ENCODE peak calls at places on chromosomes 12 and 14, in six cellular contexts. One of them, this sample, is unnamed.

GRCh38 chr14:72665259-72665658 is 228.6 kb downstream of the DPF3 start:
- DNase-seq in Caco-2: no peak
- DNase-seq in thoracic aorta: no peak
- DNase-seq in fibroblast of mammary gland: peak
- DNase-seq in lung: no peak
- DNase-seq in OCI-LY7: no peak
- DNase-seq in this sample: no peak

GRCh38 chr12:77062846-77063461 is 2.4 kb downstream of the E2F7 start:
- DNase-seq in Caco-2: no peak
- DNase-seq in OCI-LY7: no peak
- DNase-seq in fibroblast of mammary gland: no peak
- DNase-seq in thoracic aorta: no peak
- DNase-seq in lung: no peak
- DNase-seq in this sample: no peak

GRCh38 chr12:46268349-46268616 is 560 bp downstream of the SLC38A1 start:
- DNase-seq in lung: no peak
- DNase-seq in thoracic aorta: no peak
- DNase-seq in OCI-LY7: no peak
- DNase-seq in Caco-2: no peak
- DNase-seq in fibroblast of mammary gland: peak
- DNase-seq in this sample: no peak

GRCh38 chr14:104370256-104370870 is 209.2 kb upstream of the C14orf180 start:
- DNase-seq in Caco-2: peak
- DNase-seq in fibroblast of mammary gland: no peak
- DNase-seq in lung: no peak
- DNase-seq in OCI-LY7: peak
- DNase-seq in thoracic aorta: no peak
- DNase-seq in this sample: no peak

GRCh38 chr14:22888662-22889061 is 5.6 kb downstream of the REM2 start:
- DNase-seq in OCI-LY7: peak
- DNase-seq in Caco-2: no peak
- DNase-seq in fibroblast of mammary gland: no peak
- DNase-seq in thoracic aorta: no peak
- DNase-seq in lung: no peak
- DNase-seq in this sample: no peak

GRCh38 chr12:48080821-48081220 is 25.1 kb downstream of the SENP1 start:
- DNase-seq in OCI-LY7: no peak
- DNase-seq in lung: no peak
- DNase-seq in Caco-2: no peak
- DNase-seq in fibroblast of mammary gland: no peak
- DNase-seq in thoracic aorta: no peak
- DNase-seq in this sample: no peak

GRCh38 chr14:101585211-101585610 is 23.9 kb downstream of the DIO3 start:
- DNase-seq in lung: no peak
- DNase-seq in OCI-LY7: no peak
- DNase-seq in Caco-2: no peak
- DNase-seq in thoracic aorta: no peak
- DNase-seq in fibroblast of mammary gland: no peak
- DNase-seq in this sample: no peak

GRCh38 chr14:73259837-73260236 is 22.5 kb downstream of the PAPLN start:
- DNase-seq in thoracic aorta: no peak
- DNase-seq in OCI-LY7: no peak
- DNase-seq in lung: no peak
- DNase-seq in Caco-2: no peak
- DNase-seq in fibroblast of mammary gland: no peak
- DNase-seq in this sample: no peak

GRCh38 chr12:98185606-98186005 is 329.8 kb upstream of the TMPO start:
- DNase-seq in thoracic aorta: no peak
- DNase-seq in Caco-2: no peak
- DNase-seq in lung: no peak
- DNase-seq in fibroblast of mammary gland: no peak
- DNase-seq in OCI-LY7: no peak
- DNase-seq in this sample: no peak

GRCh38 chr14:105641075-105641937 is 114.9 kb downstream of the TMEM121 start:
- DNase-seq in lung: no peak
- DNase-seq in fibroblast of mammary gland: no peak
- DNase-seq in OCI-LY7: no peak
- DNase-seq in Caco-2: no peak
- DNase-seq in thoracic aorta: no peak
- DNase-seq in this sample: no peak

GRCh38 chr12:57220770-57221168 is 4.2 kb downstream of the NXPH4 start:
- DNase-seq in fibroblast of mammary gland: no peak
- DNase-seq in Caco-2: no peak
- DNase-seq in thoracic aorta: no peak
- DNase-seq in lung: no peak
- DNase-seq in OCI-LY7: no peak
- DNase-seq in this sample: no peak

GRCh38 chr14:69473271-69473670 is 11.3 kb upstream of the PLEKHD1 start:
- DNase-seq in OCI-LY7: no peak
- DNase-seq in thoracic aorta: no peak
- DNase-seq in fibroblast of mammary gland: no peak
- DNase-seq in lung: no peak
- DNase-seq in Caco-2: no peak
- DNase-seq in this sample: no peak

GRCh38 chr12:56151672-56152131 is 685 bp upstream of the MYL6B start:
- DNase-seq in fibroblast of mammary gland: peak
- DNase-seq in Caco-2: peak
- DNase-seq in lung: peak
- DNase-seq in OCI-LY7: peak
- DNase-seq in thoracic aorta: no peak
- DNase-seq in this sample: peak

GRCh38 chr12:40207551-40207950 is 17.2 kb upstream of the LRRK2 start:
- DNase-seq in thoracic aorta: no peak
- DNase-seq in OCI-LY7: no peak
- DNase-seq in Caco-2: no peak
- DNase-seq in lung: no peak
- DNase-seq in fibroblast of mammary gland: no peak
- DNase-seq in this sample: no peak

GRCh38 chr12:25811656-25812126 is 146.8 kb upstream of the RASSF8 start:
- DNase-seq in fibroblast of mammary gland: peak
- DNase-seq in Caco-2: no peak
- DNase-seq in lung: no peak
- DNase-seq in OCI-LY7: no peak
- DNase-seq in thoracic aorta: no peak
- DNase-seq in this sample: no peak

GRCh38 chr14:70188608-70189540 is at the start of gene SLC8A3:
- DNase-seq in fibroblast of mammary gland: peak
- DNase-seq in thoracic aorta: no peak
- DNase-seq in OCI-LY7: no peak
- DNase-seq in lung: no peak
- DNase-seq in Caco-2: no peak
- DNase-seq in this sample: no peak

GRCh38 chr12:132158677-132159554 is 14.7 kb downstream of the NOC4L start:
- DNase-seq in OCI-LY7: no peak
- DNase-seq in lung: no peak
- DNase-seq in thoracic aorta: no peak
- DNase-seq in Caco-2: no peak
- DNase-seq in fibroblast of mammary gland: no peak
- DNase-seq in this sample: peak

GRCh38 chr14:79516009-79516408 is 695.3 kb downstream of the DIO2 start:
- DNase-seq in fibroblast of mammary gland: no peak
- DNase-seq in OCI-LY7: no peak
- DNase-seq in thoracic aorta: no peak
- DNase-seq in lung: no peak
- DNase-seq in Caco-2: no peak
- DNase-seq in this sample: no peak

GRCh38 chr12:128844031-128844635 is 9.1 kb upstream of the GLT1D1 start:
- DNase-seq in thoracic aorta: no peak
- DNase-seq in Caco-2: no peak
- DNase-seq in lung: no peak
- DNase-seq in fibroblast of mammary gland: no peak
- DNase-seq in OCI-LY7: no peak
- DNase-seq in this sample: no peak
- TF ChIP-seq CTCF in thoracic aorta: no peak
- TF ChIP-seq CTCF in Caco-2: no peak
- TF ChIP-seq CTCF in lung: no peak
- TF ChIP-seq CTCF in fibroblast of mammary gland: no peak
- TF ChIP-seq CTCF in OCI-LY7: peak
- TF ChIP-seq CTCF in this sample: no peak

GRCh38 chr12:6273209-6273928 is 37.1 kb upstream of the PLEKHG6 start:
- DNase-seq in lung: no peak
- DNase-seq in thoracic aorta: no peak
- DNase-seq in fibroblast of mammary gland: no peak
- DNase-seq in OCI-LY7: no peak
- DNase-seq in Caco-2: no peak
- DNase-seq in this sample: peak
- TF ChIP-seq CTCF in lung: no peak
- TF ChIP-seq CTCF in thoracic aorta: no peak
- TF ChIP-seq CTCF in fibroblast of mammary gland: no peak
- TF ChIP-seq CTCF in OCI-LY7: no peak
- TF ChIP-seq CTCF in Caco-2: no peak
- TF ChIP-seq CTCF in this sample: no peak

GRCh38 chr12:49987620-49988303 is 15.0 kb downstream of the AQP6 start:
- DNase-seq in lung: no peak
- DNase-seq in fibroblast of mammary gland: no peak
- DNase-seq in Caco-2: no peak
- DNase-seq in thoracic aorta: no peak
- DNase-seq in OCI-LY7: no peak
- DNase-seq in this sample: no peak
- TF ChIP-seq CTCF in lung: no peak
- TF ChIP-seq CTCF in fibroblast of mammary gland: no peak
- TF ChIP-seq CTCF in Caco-2: no peak
- TF ChIP-seq CTCF in thoracic aorta: no peak
- TF ChIP-seq CTCF in OCI-LY7: no peak
- TF ChIP-seq CTCF in this sample: no peak

DNA sequence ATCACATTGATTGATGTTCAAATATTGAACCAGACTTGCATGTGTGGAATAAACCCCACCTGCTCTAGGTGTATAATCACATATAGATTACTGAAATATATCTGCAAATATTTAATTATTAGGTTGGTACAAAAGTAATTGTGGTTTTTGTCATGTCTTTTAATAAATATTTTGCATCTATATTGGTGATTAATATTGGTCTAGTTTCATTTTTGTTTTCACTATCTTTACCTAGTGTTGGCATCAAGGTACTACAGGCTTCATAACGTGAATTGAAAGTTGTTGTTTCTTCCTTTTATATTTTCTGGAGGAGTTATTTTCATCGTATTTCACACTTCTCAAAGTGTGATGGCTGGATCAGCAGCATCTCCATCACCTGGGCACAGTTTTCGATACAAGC is 740.0 kb upstream of the TMEM132C start:
- DNase-seq in fibroblast of mammary gland: no peak
- DNase-seq in OCI-LY7: no peak
- DNase-seq in thoracic aorta: no peak
- DNase-seq in lung: no peak
- DNase-seq in Caco-2: no peak
- DNase-seq in this sample: no peak
- TF ChIP-seq CTCF in fibroblast of mammary gland: no peak
- TF ChIP-seq CTCF in OCI-LY7: no peak
- TF ChIP-seq CTCF in thoracic aorta: no peak
- TF ChIP-seq CTCF in lung: no peak
- TF ChIP-seq CTCF in Caco-2: no peak
- TF ChIP-seq CTCF in this sample: no peak

DNA sequence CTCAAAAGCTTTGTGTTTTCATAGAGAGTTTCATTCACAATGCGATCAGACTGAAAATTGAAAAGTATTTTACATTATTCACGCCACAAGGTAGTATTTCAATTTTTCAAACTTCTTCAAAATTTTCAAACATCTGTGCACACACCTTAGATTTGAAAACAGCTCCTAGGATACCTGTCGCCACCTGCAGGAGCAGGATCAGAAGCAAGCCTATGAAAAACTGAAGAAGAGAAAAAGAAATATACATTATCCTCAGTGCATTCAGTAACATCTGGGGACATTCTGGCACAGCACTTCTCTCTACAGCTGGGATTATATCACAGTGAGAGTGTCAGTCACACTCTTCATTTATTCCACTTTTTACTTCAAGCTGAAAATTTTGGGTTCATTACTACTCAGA is 19.8 kb downstream of the TSPAN8 start:
- DNase-seq in Caco-2: no peak
- DNase-seq in OCI-LY7: no peak
- DNase-seq in thoracic aorta: no peak
- DNase-seq in fibroblast of mammary gland: no peak
- DNase-seq in lung: no peak
- DNase-seq in this sample: no peak
- TF ChIP-seq CTCF in Caco-2: no peak
- TF ChIP-seq CTCF in OCI-LY7: peak
- TF ChIP-seq CTCF in thoracic aorta: no peak
- TF ChIP-seq CTCF in fibroblast of mammary gland: no peak
- TF ChIP-seq CTCF in lung: no peak
- TF ChIP-seq CTCF in this sample: no peak

DNA sequence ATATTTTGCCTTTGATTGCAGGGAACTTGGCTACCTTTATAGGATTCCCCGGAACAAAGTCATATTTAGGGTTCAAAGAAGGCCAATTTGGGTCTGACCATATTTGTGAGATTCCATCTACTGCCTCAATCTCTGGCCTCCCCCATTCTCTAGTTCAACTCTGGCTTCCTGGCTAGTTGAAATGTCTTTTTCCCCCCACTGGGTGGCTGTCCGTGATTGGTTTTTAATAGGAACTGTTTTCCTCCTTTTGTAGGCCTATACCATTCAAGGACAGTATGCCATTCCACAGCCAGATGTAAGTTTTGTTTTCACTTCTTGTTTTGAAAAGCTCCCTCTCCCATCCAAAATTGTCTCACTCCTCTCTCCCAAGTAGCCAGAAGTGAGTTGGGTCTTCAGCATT is 13.8 kb downstream of the PCBP2 start:
- DNase-seq in OCI-LY7: no peak
- DNase-seq in thoracic aorta: no peak
- DNase-seq in lung: no peak
- DNase-seq in Caco-2: peak
- DNase-seq in fibroblast of mammary gland: no peak
- DNase-seq in this sample: no peak
- TF ChIP-seq CTCF in OCI-LY7: peak
- TF ChIP-seq CTCF in thoracic aorta: no peak
- TF ChIP-seq CTCF in lung: no peak
- TF ChIP-seq CTCF in Caco-2: no peak
- TF ChIP-seq CTCF in fibroblast of mammary gland: no peak
- TF ChIP-seq CTCF in this sample: no peak

DNA sequence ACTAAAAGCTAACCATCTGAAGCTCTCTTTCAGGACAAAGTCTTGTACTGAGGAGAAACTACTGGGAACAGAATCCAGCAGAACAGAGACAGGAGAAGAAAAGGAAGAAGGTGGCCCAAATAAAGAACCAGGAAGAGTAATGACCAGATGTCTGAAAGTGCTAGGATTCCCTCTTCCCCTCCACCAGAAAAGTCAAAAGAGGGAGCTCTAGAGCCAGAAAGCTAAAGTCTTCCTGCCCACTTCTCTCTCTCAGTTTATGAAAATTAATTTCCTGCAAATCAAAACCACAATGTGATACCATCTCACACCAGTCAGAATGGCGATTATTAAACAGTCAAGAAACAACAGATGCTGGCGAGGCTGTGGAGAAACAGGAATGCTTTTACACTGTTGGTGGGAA is 47.2 kb downstream of the SPPL3 start:
- DNase-seq in OCI-LY7: peak
- DNase-seq in thoracic aorta: no peak
- DNase-seq in lung: no peak
- DNase-seq in Caco-2: no peak
- DNase-seq in fibroblast of mammary gland: no peak
- DNase-seq in this sample: no peak
- TF ChIP-seq CTCF in OCI-LY7: peak
- TF ChIP-seq CTCF in thoracic aorta: no peak
- TF ChIP-seq CTCF in lung: peak
- TF ChIP-seq CTCF in Caco-2: peak
- TF ChIP-seq CTCF in fibroblast of mammary gland: peak
- TF ChIP-seq CTCF in this sample: no peak

DNA sequence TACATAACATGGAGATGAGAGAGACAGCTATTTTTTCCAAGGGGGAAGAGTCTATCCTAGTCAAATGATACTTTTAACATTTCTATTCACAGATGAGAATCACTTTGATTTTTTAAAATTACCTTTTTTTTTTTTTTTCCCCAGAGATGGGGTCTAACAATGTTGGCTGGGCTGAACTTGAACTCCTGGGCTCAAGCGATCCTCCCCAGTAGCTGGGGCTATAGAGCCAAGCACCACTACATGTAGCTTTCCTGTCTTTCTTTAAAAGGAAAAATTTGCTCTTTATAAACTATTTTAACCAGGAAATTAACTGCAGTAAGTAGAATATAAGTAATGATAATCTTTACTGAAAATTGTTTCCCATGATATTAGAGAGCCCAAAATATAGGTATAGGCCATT is 3.3 kb downstream of the PRICKLE1 start:
- DNase-seq in Caco-2: no peak
- DNase-seq in OCI-LY7: no peak
- DNase-seq in fibroblast of mammary gland: no peak
- DNase-seq in thoracic aorta: no peak
- DNase-seq in lung: no peak
- DNase-seq in this sample: no peak
- TF ChIP-seq CTCF in Caco-2: no peak
- TF ChIP-seq CTCF in OCI-LY7: no peak
- TF ChIP-seq CTCF in fibroblast of mammary gland: peak
- TF ChIP-seq CTCF in thoracic aorta: no peak
- TF ChIP-seq CTCF in lung: no peak
- TF ChIP-seq CTCF in this sample: no peak